ENCODE peak calls at places on chromosomes 5 and 9, in nine cellular contexts. J is endothelial cell of umbilical vein, H is heart left ventricle, Q is K562, U is ovary, F is transverse colon, Z is body of pancreas, V is Peyer's patch, D is A549. O is an unnamed sample. For H3K9me3, the result is how much of the 10 kb centered on the place peaks cover.

GRCh38 chr9:23088932-23089364 is 642.3 kb downstream of the DMRTA1 start:
- DNase-seq in J (peak), H (no peak), Q (no peak), U (no peak), F (no peak), Z (no peak), V (no peak), D (no peak), O (no peak)

GRCh38 chr9:114034663-114035062 is 43.4 kb downstream of the AMBP start:
- DNase-seq in J (no peak), H (no peak), Q (no peak), U (peak), F (no peak), Z (peak), V (peak), D (no peak), O (no peak)

GRCh38 chr9:134785325-134786108 is 95.1 kb upstream of the FCN2 start:
- DNase-seq in J (no peak), H (peak), Q (no peak), U (no peak), F (no peak), Z (peak), V (no peak), D (no peak), O (no peak)

GRCh38 chr9:76433406-76433805 is 25.6 kb upstream of the GCNT1 start:
- DNase-seq in J (no peak), H (no peak), Q (no peak), U (no peak), F (no peak), Z (no peak), V (no peak), D (no peak), O (no peak)

GRCh38 chr5:39138892-39139291 is 64.7 kb upstream of the RICTOR start:
- DNase-seq in J (peak), H (no peak), Q (no peak), U (no peak), F (no peak), Z (no peak), V (no peak), D (peak), O (no peak)

GRCh38 chr9:108130896-108131295 is 641.3 kb upstream of the KLF4 start:
- DNase-seq in J (no peak), H (no peak), Q (no peak), U (no peak), F (no peak), Z (no peak), V (no peak), D (no peak), O (no peak)

GRCh38 chr9:93306579-93307091 is 122.7 kb downstream of the WNK2 start:
- DNase-seq in J (no peak), H (no peak), Q (no peak), U (no peak), F (no peak), Z (no peak), V (peak), D (no peak), O (no peak)

GRCh38 chr9:128595471-128595870 is 43.1 kb downstream of the SPTAN1 start:
- DNase-seq in J (no peak), H (no peak), Q (no peak), U (no peak), F (no peak), Z (no peak), V (no peak), D (no peak), O (no peak)

GRCh38 chr9:89664896-89665329 is 60.1 kb downstream of the GADD45G start:
- DNase-seq in J (no peak), H (no peak), Q (no peak), U (no peak), F (peak), Z (peak), V (peak), D (no peak), O (no peak)

GRCh38 chr5:67004730-67005350 is 191.8 kb downstream of the CD180 start:
- DNase-seq in J (peak), H (no peak), Q (no peak), U (no peak), F (no peak), Z (no peak), V (no peak), D (no peak), O (no peak)

GRCh38 chr5:2262620-2263019 is 379.9 kb upstream of the IRX4 start:
- DNase-seq in J (no peak), H (no peak), Q (no peak), U (no peak), F (no peak), Z (no peak), V (no peak), D (no peak), O (no peak)

GRCh38 chr5:75050415-75050814 is 1.9 kb downstream of the GCNT4 start:
- DNase-seq in J (peak), H (no peak), Q (peak), U (no peak), F (no peak), Z (peak), V (no peak), D (peak), O (no peak)

GRCh38 chr5:112647428-112647827 is 90.3 kb upstream of the APC start:
- DNase-seq in J (no peak), H (no peak), Q (no peak), U (no peak), F (no peak), Z (no peak), V (no peak), D (no peak), O (no peak)

GRCh38 chr9:135609366-135609955 is 29.9 kb downstream of the GLT6D1 start:
- DNase-seq in J (no peak), H (no peak), Q (no peak), U (no peak), F (no peak), Z (no peak), V (peak), D (no peak), O (no peak)

DNA sequence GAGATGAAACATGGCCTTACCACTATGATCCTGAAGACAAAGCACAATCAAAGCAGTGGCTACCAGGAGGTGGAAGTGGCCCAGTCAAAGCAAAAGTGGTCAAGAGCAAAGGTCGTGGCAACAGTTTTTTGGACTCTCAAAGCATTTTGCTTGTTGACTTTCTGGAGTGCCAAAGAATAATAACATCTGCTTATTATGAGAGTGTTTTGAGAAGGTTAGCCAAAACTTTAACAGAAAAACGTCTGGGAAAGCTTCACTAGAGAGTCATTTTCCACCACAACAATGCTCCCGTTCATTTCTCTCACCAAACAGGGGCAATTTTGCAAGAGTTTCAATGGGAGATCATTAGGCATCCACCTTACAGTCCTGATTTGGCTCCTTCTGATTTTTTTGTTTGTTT is 33.6 kb upstream of the MAMDC2 start:
- DNase-seq in J (no peak), H (no peak), Q (no peak), U (no peak), F (no peak), Z (no peak), V (no peak), D (no peak), O (no peak)
- TF ChIP-seq CTCF in J (no peak), H (no peak), Q (no peak), U (no peak), F (no peak), Z (no peak), V (no peak), D (no peak), O (no peak)

DNA sequence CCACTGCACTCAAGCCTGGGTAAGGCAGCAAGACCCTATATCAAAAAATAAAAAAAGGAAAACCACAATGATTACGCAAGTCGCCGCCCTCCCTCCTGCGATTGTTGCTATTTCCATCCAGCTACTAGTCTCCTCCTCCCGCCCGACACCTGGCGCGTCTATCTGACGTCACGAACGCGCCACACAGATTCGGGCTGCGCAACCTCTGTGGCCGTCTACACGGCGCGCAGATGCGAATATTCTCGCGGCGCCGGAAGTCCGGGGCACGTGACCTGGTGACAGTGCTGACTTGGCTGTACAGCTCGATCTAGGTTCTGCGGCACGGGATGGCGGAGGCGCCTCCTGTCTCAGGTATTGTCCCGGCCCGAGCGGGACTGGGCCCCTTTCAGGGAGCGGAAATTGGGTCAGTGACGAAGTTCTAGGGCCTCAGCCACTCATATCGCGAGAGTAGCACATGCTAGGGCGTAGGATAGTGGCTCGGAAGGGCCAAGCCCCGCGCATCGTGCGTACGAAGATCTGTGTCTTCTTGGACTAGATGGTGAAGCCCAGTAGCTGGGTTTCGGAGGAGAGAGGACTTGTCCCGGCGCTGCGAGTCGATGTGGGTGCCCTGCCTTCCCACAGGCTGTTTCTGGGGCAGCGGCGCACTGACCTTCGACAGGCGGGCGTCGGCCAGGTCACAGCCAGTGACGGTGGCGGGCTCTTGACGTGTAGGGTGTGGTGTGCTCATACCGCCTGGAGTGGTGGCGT is at the start of gene NFX1:
- DNase-seq in J (peak), H (peak), Q (peak), U (peak), F (peak), Z (peak), V (peak), D (peak), O (peak)
- TF ChIP-seq POLR2A in J (peak), H (peak), Q (peak), U (peak), F (peak), Z (peak), V (peak), D (peak), O (no peak)

GRCh38 chr5:141320225-141321169 is at the start of gene TAF7:
- DNase-seq in J (peak), H (peak), Q (peak), U (peak), F (peak), Z (peak), V (peak), D (peak), O (peak)
- H3K9me3 ChIP-seq in J (under half), H (half or more), Q (under half), U (under half), F (half or more), Z (under half), V (under half), D (half or more), O (half or more)

DNA sequence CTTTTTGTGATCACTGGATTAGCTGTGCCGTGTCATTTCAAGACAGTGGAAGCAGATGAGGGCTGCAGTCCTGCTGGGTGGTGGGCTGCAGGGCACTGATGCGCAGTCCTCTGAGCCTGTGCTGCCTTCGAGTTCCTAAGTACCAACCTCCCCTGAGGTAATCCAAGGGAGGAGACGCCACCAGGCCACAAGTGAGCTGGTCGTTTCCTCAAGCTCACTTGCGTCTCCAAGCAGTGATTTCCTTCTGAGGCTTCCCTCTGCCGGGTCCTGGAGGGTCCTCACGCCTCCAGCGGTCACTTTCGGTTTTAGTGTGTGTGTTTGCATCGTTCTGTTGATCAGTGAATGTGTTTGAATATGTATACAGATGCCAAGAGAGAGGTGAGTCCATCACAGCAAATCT is 115.7 kb downstream of the TRIO start:
- DNase-seq in J (peak), H (no peak), Q (no peak), U (no peak), F (no peak), Z (no peak), V (no peak), D (no peak), O (no peak)
- TF ChIP-seq CTCF in J (peak), H (peak), Q (no peak), U (no peak), F (no peak), Z (no peak), V (no peak), D (no peak), O (no peak)

O was measured in esophagus squamous epithelium.